ENCODE peak calls at places on chromosome 16, in seven cellular contexts. F is sigmoid colon; Z is GM23338; I is esophagus squamous epithelium; H is PC-3; K is kidney; W is CD8-positive, alpha-beta memory T cell. C is an unnamed sample.

GRCh38 chr16:89190150-89190958 is 10.0 kb downstream of the SLC22A31 start:
- DNase-seq in F (no peak), Z (no peak), I (no peak), H (no peak), K (peak; percentile 66), W (no peak), C (peak; percentile 50)

GRCh38 chr16:11024333-11025053 is 80.1 kb downstream of the CLEC16A start:
- DNase-seq in F (no peak), Z (no peak), I (no peak), H (peak; percentile 55), K (no peak), W (no peak), C (no peak)

GRCh38 chr16:50445603-50446250 is 76.9 kb upstream of the BRD7 start:
- DNase-seq in F (no peak), Z (peak; percentile 27), I (no peak), H (no peak), K (no peak), W (no peak), C (peak; percentile 72)

GRCh38 chr16:71172808-71173207 is 57.7 kb downstream of the HYDIN start:
- DNase-seq in F (no peak), Z (no peak), I (no peak), H (no peak), K (no peak), W (no peak), C (no peak)

GRCh38 chr16:30561212-30561816 is 3.1 kb upstream of the ZNF764 start:
- DNase-seq in F (no peak), Z (peak; percentile 69), I (no peak), H (no peak), K (peak; percentile 82), W (no peak), C (peak; percentile 76)

GRCh38 chr16:80367037-80367658 is 173.6 kb upstream of the DYNLRB2 start:
- DNase-seq in F (no peak), Z (no peak), I (no peak), H (no peak), K (no peak), W (no peak), C (no peak)

GRCh38 chr16:23125277-23125676 is 24.0 kb downstream of the USP31 start:
- DNase-seq in F (no peak), Z (no peak), I (no peak), H (no peak), K (peak; percentile 63), W (no peak), C (no peak)

GRCh38 chr16:82943371-82943770 is 316.6 kb downstream of the CDH13 start:
- DNase-seq in F (no peak), Z (no peak), I (no peak), H (no peak), K (no peak), W (no peak), C (no peak)

GRCh38 chr16:54210437-54211081 is 76.0 kb downstream of the IRX3 start:
- DNase-seq in F (peak; percentile 32), Z (no peak), I (no peak), H (no peak), K (no peak), W (no peak), C (no peak)
- H3K4me3 ChIP-seq in F (no peak overlapping the region), Z (no peak overlapping the region), I (no peak overlapping the region), H (no peak overlapping the region), K (no peak overlapping the region), W (no peak overlapping the region), C (no peak overlapping the region)

GRCh38 chr16:28830531-28830930 is 7.7 kb downstream of the ATXN2L start:
- DNase-seq in F (no peak), Z (no peak), I (no peak), H (no peak), K (no peak), W (peak; percentile 26), C (peak; percentile 6)
- H3K36me3 ChIP-seq in F (peaks cover 94% of the 10 kb centered on the region), Z (peaks cover 95% of the 10 kb centered on the region), I (peaks cover 82% of the 10 kb centered on the region), H (peaks cover 74% of the 10 kb centered on the region), K (peaks cover 64% of the 10 kb centered on the region), W (peaks cover 89% of the 10 kb centered on the region), C (peaks cover 81% of the 10 kb centered on the region)

DNA sequence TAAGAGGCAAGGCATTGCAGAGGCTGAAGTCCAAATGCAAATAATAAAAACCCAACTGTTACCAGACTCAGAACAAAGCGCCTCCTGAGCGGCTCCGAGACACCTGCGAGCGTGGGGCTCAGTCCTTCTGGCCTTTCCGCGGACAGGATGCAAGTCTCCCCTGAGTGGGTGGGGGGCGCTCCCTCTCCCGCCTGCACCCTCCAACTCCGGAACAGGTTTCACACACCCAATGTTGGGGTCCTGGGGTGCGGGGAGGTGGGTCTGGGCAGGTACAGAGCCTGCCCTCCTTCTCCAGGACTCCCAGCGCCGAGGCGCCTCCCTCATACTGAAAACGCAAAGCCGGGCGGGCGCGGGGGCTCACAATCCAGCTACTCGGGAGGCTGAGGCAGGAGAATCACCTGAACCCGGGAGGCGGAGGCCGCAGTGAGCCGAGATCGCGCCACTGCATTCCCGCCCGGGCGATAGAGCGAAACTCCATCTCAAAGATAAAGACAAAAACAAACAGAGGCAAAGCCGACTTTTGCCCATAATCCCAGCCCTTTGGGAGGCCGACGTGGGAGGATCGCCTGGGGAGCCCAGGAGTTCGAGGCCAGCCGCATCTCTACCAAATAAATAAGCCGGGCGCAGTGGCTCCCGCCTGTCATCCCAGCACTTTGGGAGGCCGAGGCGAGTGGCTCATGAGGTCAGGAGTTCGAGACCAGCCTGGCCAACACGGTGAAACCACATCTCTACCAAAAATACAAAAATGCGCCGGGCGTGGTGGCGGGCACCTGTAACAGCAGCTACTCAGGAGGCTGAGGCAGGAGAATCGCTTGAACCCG is 893 bp downstream of the GINS2 start:
- DNase-seq in F (no peak), Z (peak; percentile 47), I (no peak), H (no peak), K (peak; percentile 75), W (no peak), C (peak; percentile 64)
- H3K4me3 ChIP-seq in F (peak overlapping the region; percentile 71), Z (peak overlapping the region; percentile 78), I (peak overlapping the region; percentile 72), H (peak overlapping the region; percentile 80), K (peak overlapping the region; percentile 59), W (no peak overlapping the region), C (peak overlapping the region; percentile 80)

DNA sequence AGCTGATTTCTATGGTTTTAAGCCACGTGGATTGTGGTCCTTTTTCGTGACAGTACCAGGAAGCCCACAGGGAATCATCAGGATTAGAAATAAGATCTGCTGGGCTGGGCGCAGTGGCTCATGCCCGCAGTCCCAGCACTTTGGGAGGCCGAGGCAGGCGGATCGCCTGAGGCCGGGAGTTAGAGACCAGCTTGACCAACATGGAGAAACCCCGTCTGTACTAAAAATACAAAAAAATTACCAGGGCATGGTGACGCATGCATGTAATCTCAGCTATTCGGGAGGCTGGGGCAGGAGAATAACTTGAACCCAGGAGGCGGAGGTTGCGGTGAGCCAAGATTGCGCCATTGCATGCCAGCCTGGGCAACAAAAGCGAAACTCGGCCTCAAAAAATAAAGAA is 6.5 kb downstream of the NMRAL1 start:
- DNase-seq in F (no peak), Z (no peak), I (no peak), H (no peak), K (no peak), W (no peak), C (no peak)
- H3K36me3 ChIP-seq in F (peaks cover 20% of the 10 kb centered on the region), Z (peaks cover 14% of the 10 kb centered on the region), I (peaks cover 6% of the 10 kb centered on the region), H (no peaks in the 10 kb centered on the region), K (peaks cover 16% of the 10 kb centered on the region), W (peaks cover 12% of the 10 kb centered on the region), C (peaks cover 29% of the 10 kb centered on the region)

GRCh38 chr16:27820646-27821345 is 242.7 kb downstream of the GSG1L start:
- DNase-seq in F (peak; percentile 25), Z (no peak), I (no peak), H (no peak), K (no peak), W (no peak), C (no peak)
- H3K4me3 ChIP-seq in F (no peak overlapping the region), Z (no peak overlapping the region), I (no peak overlapping the region), H (no peak overlapping the region), K (no peak overlapping the region), W (no peak overlapping the region), C (no peak overlapping the region)